ENCODE peak calls at places on chromosomes 3 and 15, in eight cellular contexts. One of them, this sample, is unnamed.

GRCh38 chr3:66534304-66534703 is 33.5 kb upstream of the LRIG1 start:
- DNase-seq in bronchial epithelial cell: no peak
- DNase-seq in fibroblast of mammary gland: no peak
- DNase-seq in astrocyte: no peak
- DNase-seq in WTC11: no peak
- DNase-seq in fibroblast of lung: no peak
- DNase-seq in adipocyte: no peak
- DNase-seq in activated gamma-delta T cell treated with anti-CD3 and anti-CD28 coated beads, Interleukin-2, amount 50 U/mL, for 16 hours: no peak
- DNase-seq in this sample: no peak

GRCh38 chr3:45137656-45138181 is 8.5 kb downstream of the CDCP1 start:
- DNase-seq in bronchial epithelial cell: peak; percentile 60
- DNase-seq in fibroblast of mammary gland: peak; percentile 75
- DNase-seq in astrocyte: no peak
- DNase-seq in WTC11: no peak
- DNase-seq in fibroblast of lung: peak; percentile 34
- DNase-seq in adipocyte: no peak
- DNase-seq in activated gamma-delta T cell treated with anti-CD3 and anti-CD28 coated beads, Interleukin-2, amount 50 U/mL, for 16 hours: no peak
- DNase-seq in this sample: no peak

GRCh38 chr3:33440578-33441321 is 545 bp upstream of the UBP1 start:
- DNase-seq in bronchial epithelial cell: peak; percentile 100
- DNase-seq in fibroblast of mammary gland: peak; percentile 100
- DNase-seq in astrocyte: peak; percentile 100
- DNase-seq in WTC11: peak; percentile 47
- DNase-seq in fibroblast of lung: peak; percentile 100
- DNase-seq in adipocyte: peak; percentile 100
- DNase-seq in activated gamma-delta T cell treated with anti-CD3 and anti-CD28 coated beads, Interleukin-2, amount 50 U/mL, for 16 hours: peak; percentile 93
- DNase-seq in this sample: peak; percentile 99

GRCh38 chr3:72232777-72233176 is 447.8 kb upstream of the PROK2 start:
- DNase-seq in bronchial epithelial cell: no peak
- DNase-seq in fibroblast of mammary gland: no peak
- DNase-seq in astrocyte: no peak
- DNase-seq in WTC11: peak; percentile 29
- DNase-seq in fibroblast of lung: no peak
- DNase-seq in adipocyte: no peak
- DNase-seq in activated gamma-delta T cell treated with anti-CD3 and anti-CD28 coated beads, Interleukin-2, amount 50 U/mL, for 16 hours: no peak
- DNase-seq in this sample: no peak

GRCh38 chr3:139292933-139293664 is 50.7 kb upstream of the MRPS22 start:
- DNase-seq in bronchial epithelial cell: no peak
- DNase-seq in fibroblast of mammary gland: peak; percentile 14
- DNase-seq in astrocyte: no peak
- DNase-seq in WTC11: no peak
- DNase-seq in fibroblast of lung: peak; percentile 46
- DNase-seq in adipocyte: no peak
- DNase-seq in activated gamma-delta T cell treated with anti-CD3 and anti-CD28 coated beads, Interleukin-2, amount 50 U/mL, for 16 hours: no peak
- DNase-seq in this sample: no peak

GRCh38 chr15:64138542-64138941 is 13.0 kb upstream of the SNX22 start:
- DNase-seq in bronchial epithelial cell: no peak
- DNase-seq in fibroblast of mammary gland: no peak
- DNase-seq in astrocyte: no peak
- DNase-seq in WTC11: no peak
- DNase-seq in fibroblast of lung: no peak
- DNase-seq in adipocyte: no peak
- DNase-seq in activated gamma-delta T cell treated with anti-CD3 and anti-CD28 coated beads, Interleukin-2, amount 50 U/mL, for 16 hours: no peak
- DNase-seq in this sample: no peak

GRCh38 chr3:42505203-42505848 is 2.9 kb downstream of the VIPR1 start:
- DNase-seq in bronchial epithelial cell: no peak
- DNase-seq in fibroblast of mammary gland: no peak
- DNase-seq in astrocyte: no peak
- DNase-seq in WTC11: no peak
- DNase-seq in fibroblast of lung: no peak
- DNase-seq in adipocyte: no peak
- DNase-seq in activated gamma-delta T cell treated with anti-CD3 and anti-CD28 coated beads, Interleukin-2, amount 50 U/mL, for 16 hours: no peak
- DNase-seq in this sample: no peak

GRCh38 chr3:135456182-135456790 is 509.2 kb upstream of the PPP2R3A start:
- DNase-seq in bronchial epithelial cell: no peak
- DNase-seq in fibroblast of mammary gland: no peak
- DNase-seq in astrocyte: no peak
- DNase-seq in WTC11: peak; percentile 67
- DNase-seq in fibroblast of lung: no peak
- DNase-seq in adipocyte: no peak
- DNase-seq in activated gamma-delta T cell treated with anti-CD3 and anti-CD28 coated beads, Interleukin-2, amount 50 U/mL, for 16 hours: no peak
- DNase-seq in this sample: no peak

GRCh38 chr3:128461731-128462130 is 5.0 kb downstream of the DNAJB8 start:
- DNase-seq in bronchial epithelial cell: no peak
- DNase-seq in fibroblast of mammary gland: no peak
- DNase-seq in astrocyte: no peak
- DNase-seq in WTC11: no peak
- DNase-seq in fibroblast of lung: no peak
- DNase-seq in adipocyte: no peak
- DNase-seq in activated gamma-delta T cell treated with anti-CD3 and anti-CD28 coated beads, Interleukin-2, amount 50 U/mL, for 16 hours: no peak
- DNase-seq in this sample: no peak

This sample was measured in activated T-helper 1 cell treated with anti-CD3 and anti-CD28 coated beads, Interleukin-12 subunit alpha, Interleukin-12 subunit beta, Interleukin-2, Interleukin-4 antibody, amounts not matched to agents 30 ng/mL and 10 ng/mL and 1 ng/mL, durations not matched to agents 14 hours and 24 hours and 36 hours.